ENCODE peak calls at places on chromosomes 3 and 15, in nine cellular contexts. C, K, G, S, Z, H, N, U and J are unnamed samples.
A peak's percentile ranks its signal among the peaks of the same experiment; 100 is the strongest.

GRCh38 chr3:189325454-189325853 is 153.7 kb downstream of the TPRG1 start:
- DNase-seq in C (no peak), K (no peak), G (no peak), S (no peak), Z (no peak), H (no peak), N (no peak), U (no peak), J (no peak)

GRCh38 chr15:88131937-88132336 is 124.6 kb downstream of the NTRK3 start:
- DNase-seq in C (no peak), K (no peak), G (no peak), S (no peak), Z (no peak), H (no peak), N (no peak), U (no peak), J (no peak)

GRCh38 chr3:150309557-150309956 is 98.5 kb upstream of the TSC22D2 start:
- DNase-seq in C (no peak), K (no peak), G (no peak), S (no peak), Z (no peak), H (no peak), N (no peak), U (no peak), J (peak; percentile 19)

GRCh38 chr15:74228723-74229081 is 7.4 kb upstream of the CCDC33 start:
- DNase-seq in C (no peak), K (no peak), G (no peak), S (no peak), Z (no peak), H (no peak), N (no peak), U (no peak), J (no peak)

GRCh38 chr15:58543664-58544335 is 112.0 kb downstream of the LIPC start:
- DNase-seq in C (no peak), K (no peak), G (peak; percentile 21), S (no peak), Z (no peak), H (peak; percentile 29), N (no peak), U (no peak), J (no peak)

GRCh38 chr15:66290518-66290917 is 2.9 kb upstream of the DIS3L start:
- DNase-seq in C (no peak), K (no peak), G (no peak), S (no peak), Z (no peak), H (no peak), N (no peak), U (no peak), J (no peak)

GRCh38 chr3:187012609-187013051 is 82.3 kb downstream of the ST6GAL1 start:
- DNase-seq in C (no peak), K (no peak), G (no peak), S (no peak), Z (no peak), H (peak; percentile 68), N (no peak), U (no peak), J (peak; percentile 19)

GRCh38 chr3:5616873-5617272 is 429.4 kb downstream of the EDEM1 start:
- DNase-seq in C (no peak), K (no peak), G (no peak), S (no peak), Z (no peak), H (no peak), N (no peak), U (no peak), J (no peak)

GRCh38 chr15:99733268-99734039 is at the start of gene LYSMD4:
- DNase-seq in C (peak; percentile 84), K (peak; percentile 96), G (peak; percentile 99), S (peak; percentile 90), Z (peak; percentile 99), H (peak; percentile 100), N (peak; percentile 99), U (peak; percentile 99), J (peak; percentile 92)
- TF ChIP-seq POLR2A in C (no peak), K (peak; percentile 69), G (no peak), S (peak; percentile 93), Z (peak; percentile 88), H (peak; percentile 64), N (peak; percentile 62), U (peak; percentile 97), J (peak; percentile 63)

DNA sequence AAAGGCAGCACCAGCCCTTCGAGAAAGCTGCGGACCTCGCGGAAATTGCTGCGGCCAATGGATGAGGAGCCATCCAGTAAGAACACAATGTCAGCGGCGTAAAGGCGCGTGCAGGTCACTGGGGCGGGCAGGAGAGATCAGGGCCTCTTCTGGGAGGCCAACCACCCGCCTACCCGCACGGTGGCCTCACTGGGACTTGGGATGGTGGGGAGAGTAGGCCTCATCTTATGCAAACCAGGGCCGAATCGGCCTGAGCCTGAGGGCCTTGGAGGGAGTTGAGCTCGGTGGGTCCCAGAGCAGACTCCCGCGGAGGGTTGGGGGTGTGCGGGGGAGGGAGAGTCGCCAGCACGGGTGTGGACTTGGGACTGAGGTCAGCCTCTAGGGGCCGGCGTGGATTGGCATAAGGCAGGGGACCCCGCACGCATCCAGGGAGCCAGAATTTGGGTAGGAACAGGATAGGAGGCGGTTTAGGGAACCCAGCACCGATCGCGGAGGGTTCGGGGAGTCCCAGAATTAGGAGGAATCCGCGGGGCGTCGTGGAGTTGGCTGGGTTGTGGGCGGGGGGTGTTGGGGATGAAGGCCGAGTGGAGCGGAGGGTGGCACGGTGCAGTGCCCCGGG is 589 bp downstream of the COL7A1 start:
- DNase-seq in C (no peak), K (no peak), G (no peak), S (no peak), Z (no peak), H (no peak), N (no peak), U (no peak), J (no peak)
- TF ChIP-seq POLR2A in C (no peak), K (no peak), G (no peak), S (no peak), Z (no peak), H (no peak), N (no peak), U (no peak), J (peak; percentile 17)

GRCh38 chr15:81330351-81331085 is 6.6 kb upstream of the STARD5 start:
- DNase-seq in C (no peak), K (no peak), G (no peak), S (no peak), Z (no peak), H (no peak), N (no peak), U (no peak), J (no peak)

GRCh38 chr15:81333363-81333762 is 9.4 kb upstream of the STARD5 start:
- DNase-seq in C (no peak), K (no peak), G (no peak), S (no peak), Z (no peak), H (no peak), N (no peak), U (no peak), J (no peak)

GRCh38 chr15:81332326-81332725 is 8.4 kb upstream of the STARD5 start:
- DNase-seq in C (no peak), K (no peak), G (no peak), S (no peak), Z (no peak), H (no peak), N (no peak), U (no peak), J (no peak)

GRCh38 chr15:81329446-81329845 is 5.5 kb upstream of the STARD5 start:
- DNase-seq in C (no peak), K (no peak), G (no peak), S (no peak), Z (no peak), H (no peak), N (no peak), U (no peak), J (no peak)

GRCh38 chr15:81331600-81331999 is 7.7 kb upstream of the STARD5 start:
- DNase-seq in C (no peak), K (no peak), G (no peak), S (no peak), Z (no peak), H (no peak), N (no peak), U (no peak), J (no peak)
- TF ChIP-seq POLR2A in C (no peak), K (no peak), G (no peak), S (no peak), Z (no peak), H (no peak), N (no peak), U (no peak), J (no peak)

GRCh38 chr3:188214442-188214841 is 60.5 kb downstream of the LPP start:
- DNase-seq in C (no peak), K (no peak), G (no peak), S (no peak), Z (no peak), H (no peak), N (no peak), U (no peak), J (no peak)
- TF ChIP-seq POLR2A in C (no peak), K (no peak), G (no peak), S (no peak), Z (no peak), H (no peak), N (no peak), U (no peak), J (no peak)

DNA sequence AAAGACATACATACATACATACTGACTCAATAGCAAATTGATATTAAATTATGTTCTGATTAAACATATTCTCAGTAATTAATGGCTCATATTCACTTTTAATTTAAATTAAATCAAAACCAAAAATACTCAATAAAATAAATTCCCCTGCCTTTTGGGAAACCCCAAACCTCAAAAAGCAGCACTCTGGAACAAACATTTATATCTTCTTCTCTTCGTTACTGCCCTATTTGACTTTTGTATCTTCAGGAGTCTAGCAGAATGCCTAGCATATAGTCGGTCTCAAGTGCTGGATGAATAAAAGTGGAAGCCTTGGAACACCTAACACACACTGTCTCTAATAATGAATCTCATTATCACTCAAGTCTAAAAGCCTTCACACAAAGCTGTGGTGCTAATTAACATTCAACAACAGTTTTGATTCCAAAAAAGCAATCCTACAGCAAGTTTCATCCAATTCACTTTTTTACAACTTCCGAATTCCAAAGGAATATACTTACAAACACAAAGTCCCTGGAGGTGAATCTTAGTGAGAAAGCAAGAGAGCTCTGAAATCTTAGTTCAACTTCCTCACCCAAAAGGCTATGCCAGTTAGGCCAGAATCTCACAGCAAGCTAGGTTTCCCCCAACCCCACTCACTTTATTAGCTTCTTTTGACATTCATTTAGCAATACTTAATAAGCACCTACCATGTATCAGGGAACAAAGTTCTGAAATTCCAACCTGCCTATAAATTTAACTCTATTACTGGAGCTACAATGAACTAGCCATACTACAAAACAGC is 35.0 kb downstream of the GSK3B start:
- DNase-seq in C (no peak), K (no peak), G (no peak), S (no peak), Z (no peak), H (no peak), N (no peak), U (no peak), J (no peak)
- TF ChIP-seq POLR2A in C (no peak), K (no peak), G (no peak), S (no peak), Z (no peak), H (no peak), N (no peak), U (no peak), J (no peak)